ENCODE peak calls at places on chromosomes 1 and 21, in five cellular contexts. Z is WTC11, I is A549, A is K562, B is H1. S is an unnamed sample.

GRCh38 chr1:39450956-39451601 is 40.4 kb upstream of the BMP8A start:
- DNase-seq in Z (no peak), I (no peak), A (no peak), B (no peak), S (peak)

GRCh38 chr1:2448098-2448445 is 28.0 kb upstream of the PLCH2 start:
- DNase-seq in Z (no peak), I (no peak), A (peak), B (no peak), S (no peak)

GRCh38 chr1:44694863-44695478 is 20.5 kb downstream of the ARMH1 start:
- DNase-seq in Z (no peak), I (no peak), A (no peak), B (no peak), S (no peak)

GRCh38 chr1:58814251-58815068 is 30.6 kb upstream of the JUN start:
- DNase-seq in Z (peak), I (no peak), A (peak), B (peak), S (peak)

GRCh38 chr1:158203693-158204457 is 23.2 kb downstream of the CD1D start:
- DNase-seq in Z (no peak), I (peak), A (peak), B (no peak), S (peak)

GRCh38 chr1:12543747-12544146 is 74.3 kb downstream of the DHRS3 start:
- DNase-seq in Z (no peak), I (no peak), A (no peak), B (no peak), S (peak)

GRCh38 chr1:84505167-84506001 is 802 bp upstream of the SPATA1 start:
- DNase-seq in Z (no peak), I (peak), A (peak), B (no peak), S (peak)

GRCh38 chr1:231232870-231233734 is 7.9 kb upstream of the GNPAT start:
- DNase-seq in Z (no peak), I (no peak), A (no peak), B (no peak), S (no peak)

GRCh38 chr1:13593511-13594131 is 10.0 kb downstream of the PDPN start:
- DNase-seq in Z (peak), I (no peak), A (no peak), B (no peak), S (no peak)

GRCh38 chr1:226376300-226376699 is 31.6 kb downstream of the PARP1 start:
- DNase-seq in Z (no peak), I (no peak), A (no peak), B (no peak), S (no peak)

GRCh38 chr1:204842892-204843291 is 27.8 kb upstream of the NFASC start:
- DNase-seq in Z (no peak), I (no peak), A (no peak), B (no peak), S (no peak)

GRCh38 chr1:160781914-160782689 is 13.9 kb upstream of the LY9 start:
- DNase-seq in Z (no peak), I (no peak), A (no peak), B (no peak), S (no peak)

GRCh38 chr1:210257698-210258395 is 25.3 kb downstream of the SERTAD4 start:
- DNase-seq in Z (no peak), I (no peak), A (no peak), B (no peak), S (no peak)

GRCh38 chr1:238953448-238953847 is 432.9 kb upstream of the CHRM3 start:
- DNase-seq in Z (no peak), I (no peak), A (no peak), B (no peak), S (no peak)

GRCh38 chr21:44292812-44293195 is 7.0 kb upstream of the PFKL start:
- DNase-seq in Z (no peak), I (no peak), A (no peak), B (no peak), S (no peak)
- TF ChIP-seq JUN in Z (no peak), I (no peak), A (no peak), B (no peak), S (no peak)

DNA sequence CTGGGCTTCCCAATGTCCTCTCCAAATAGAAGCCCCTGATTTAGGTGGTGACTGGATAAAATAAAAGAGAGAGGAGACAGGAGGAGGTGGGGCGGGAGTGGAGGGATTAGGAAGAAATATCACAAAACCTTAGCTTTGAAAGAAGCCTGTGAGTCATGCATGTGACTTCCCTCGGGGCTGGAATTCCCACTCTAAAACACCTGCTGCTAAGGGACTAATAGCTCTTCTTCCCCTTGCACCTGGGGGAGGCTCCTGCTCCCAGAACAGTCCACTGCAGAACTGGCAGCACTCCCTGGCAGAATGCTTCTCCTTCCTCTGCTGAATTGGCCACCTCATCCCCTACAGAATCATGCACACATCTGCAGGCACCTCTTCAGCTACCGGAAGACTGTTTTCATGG is 207.2 kb downstream of the ATG4C start:
- DNase-seq in Z (no peak), I (no peak), A (no peak), B (no peak), S (no peak)
- TF ChIP-seq JUN in Z (no peak), I (no peak), A (no peak), B (no peak), S (no peak)

GRCh38 chr1:195791796-195792195 is 816.4 kb downstream of the KCNT2 start:
- DNase-seq in Z (no peak), I (no peak), A (no peak), B (no peak), S (no peak)
- TF ChIP-seq JUN in Z (no peak), I (no peak), A (no peak), B (no peak), S (no peak)

GRCh38 chr1:21534674-21535378 is 25.6 kb downstream of the ALPL start:
- DNase-seq in Z (peak), I (peak), A (peak), B (no peak), S (peak)
- TF ChIP-seq JUN in Z (no peak), I (no peak), A (no peak), B (no peak), S (no peak)

GRCh38 chr1:15008783-15009709 is 144.5 kb upstream of the TMEM51 start:
- DNase-seq in Z (no peak), I (no peak), A (no peak), B (no peak), S (peak)
- TF ChIP-seq JUN in Z (no peak), I (no peak), A (no peak), B (no peak), S (no peak)

DNA sequence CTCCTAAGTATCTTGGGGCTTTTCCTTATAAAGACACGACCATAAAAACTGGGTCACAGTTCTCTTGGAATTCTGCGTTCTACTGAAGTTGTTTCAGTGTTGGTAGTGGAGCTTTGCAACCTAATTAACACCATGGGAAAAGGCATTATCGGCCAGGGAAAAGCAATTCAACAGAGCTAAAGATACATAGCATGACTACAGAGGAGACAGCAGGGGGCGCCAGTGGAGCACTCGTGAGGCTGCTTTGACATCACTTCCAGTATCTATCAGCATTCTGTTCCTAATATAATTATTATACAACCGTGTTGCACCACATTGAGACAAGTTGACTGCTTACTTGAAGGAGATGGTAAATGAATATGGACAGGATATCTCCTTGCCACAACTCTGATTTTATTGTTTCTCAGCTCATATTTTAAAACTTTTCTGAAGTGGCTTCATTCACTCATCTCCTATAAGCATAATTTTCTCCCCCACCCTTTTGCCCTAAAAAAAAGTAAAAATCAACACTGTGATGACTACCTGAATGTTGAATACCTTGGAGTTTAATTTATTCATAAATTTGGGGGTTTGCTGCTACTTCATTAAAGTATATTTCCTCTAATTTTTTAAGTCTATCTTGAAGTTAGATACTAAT is 39.4 kb downstream of the ZP4 start:
- DNase-seq in Z (peak), I (peak), A (peak), B (peak), S (no peak)
- TF ChIP-seq JUN in Z (no peak), I (no peak), A (no peak), B (no peak), S (no peak)

S was measured in endothelial cell of umbilical vein.